ENCODE peak calls at places on chromosomes 1 and 21, in five cellular contexts. O, X, E, R and P are unnamed samples.

GRCh38 chr1:168093616-168094015 is 43.1 kb downstream of the GPR161 start:
- DNase-seq in O (no peak), X (no peak), E (no peak), R (no peak), P (no peak)

GRCh38 chr21:45836268-45836655 is 145.3 kb upstream of the COL6A1 start:
- DNase-seq in O (no peak), X (no peak), E (no peak), R (no peak), P (no peak)

GRCh38 chr1:175367039-175367758 is 174.6 kb upstream of the KIAA0040 start:
- DNase-seq in O (no peak), X (no peak), E (no peak), R (no peak), P (no peak)

GRCh38 chr21:38140192-38140905 is 116.4 kb upstream of the KCNJ15 start:
- DNase-seq in O (peak), X (no peak), E (no peak), R (no peak), P (no peak)

GRCh38 chr1:14304381-14304865 is 294.1 kb upstream of the KAZN start:
- DNase-seq in O (no peak), X (no peak), E (no peak), R (no peak), P (no peak)

GRCh38 chr1:234495231-234495990 is 16.4 kb upstream of the TARBP1 start:
- DNase-seq in O (no peak), X (no peak), E (peak), R (peak), P (peak)

GRCh38 chr1:207619833-207620572 is 24.9 kb upstream of the CR1L start:
- DNase-seq in O (no peak), X (no peak), E (no peak), R (peak), P (no peak)

GRCh38 chr1:96863449-96863848 is 141.9 kb downstream of the PTBP2 start:
- DNase-seq in O (no peak), X (no peak), E (no peak), R (no peak), P (no peak)

GRCh38 chr1:169103002-169103401 is 3.5 kb upstream of the ATP1B1 start:
- DNase-seq in O (no peak), X (no peak), E (no peak), R (no peak), P (no peak)

GRCh38 chr1:105664495-105664894 is 1392.0 kb upstream of the PRMT6 start:
- DNase-seq in O (no peak), X (no peak), E (no peak), R (no peak), P (no peak)

GRCh38 chr1:57102957-57103356 is 137.1 kb upstream of the C8B start:
- DNase-seq in O (no peak), X (no peak), E (no peak), R (no peak), P (no peak)

GRCh38 chr1:23556661-23557470 is 2.4 kb downstream of the ID3 start:
- DNase-seq in O (no peak), X (no peak), E (no peak), R (no peak), P (peak)

DNA sequence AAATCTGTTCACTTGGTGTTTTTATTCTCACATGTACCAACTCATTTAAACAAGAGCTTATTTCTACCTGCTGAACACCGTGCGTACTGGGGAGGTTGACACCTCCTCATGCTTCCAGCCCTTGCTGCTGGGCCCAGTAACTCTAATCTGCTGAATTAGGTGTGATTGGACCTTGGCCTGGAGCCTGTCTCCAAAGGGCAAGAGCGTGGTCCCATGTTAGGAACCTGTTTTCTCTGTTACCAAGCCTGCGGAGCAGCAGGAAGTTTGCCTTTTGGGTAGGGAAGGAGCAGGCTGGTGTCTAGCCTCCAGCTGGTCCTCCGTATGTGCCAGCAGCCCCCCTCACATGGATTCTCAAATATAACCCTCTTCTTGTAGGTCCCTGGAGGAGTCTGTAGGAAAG is 10.9 kb upstream of the SLC27A3 start:
- DNase-seq in O (no peak), X (no peak), E (no peak), R (no peak), P (no peak)
- H3K27ac ChIP-seq in O (peak), X (no peak), E (no peak), R (no peak), P (no peak)

GRCh38 chr21:42496120-42496838 is at the start of gene RSPH1:
- DNase-seq in O (peak), X (peak), E (peak), R (peak), P (peak)

GRCh38 chr21:42500225-42500624 is 4.2 kb upstream of the RSPH1 start:
- DNase-seq in O (no peak), X (no peak), E (no peak), R (no peak), P (no peak)

GRCh38 chr21:42499430-42500106 is 3.5 kb upstream of the RSPH1 start:
- DNase-seq in O (no peak), X (no peak), E (no peak), R (no peak), P (no peak)

GRCh38 chr21:42496839-42497202 is 797 bp upstream of the RSPH1 start:
- DNase-seq in O (no peak), X (no peak), E (no peak), R (peak), P (no peak)

DNA sequence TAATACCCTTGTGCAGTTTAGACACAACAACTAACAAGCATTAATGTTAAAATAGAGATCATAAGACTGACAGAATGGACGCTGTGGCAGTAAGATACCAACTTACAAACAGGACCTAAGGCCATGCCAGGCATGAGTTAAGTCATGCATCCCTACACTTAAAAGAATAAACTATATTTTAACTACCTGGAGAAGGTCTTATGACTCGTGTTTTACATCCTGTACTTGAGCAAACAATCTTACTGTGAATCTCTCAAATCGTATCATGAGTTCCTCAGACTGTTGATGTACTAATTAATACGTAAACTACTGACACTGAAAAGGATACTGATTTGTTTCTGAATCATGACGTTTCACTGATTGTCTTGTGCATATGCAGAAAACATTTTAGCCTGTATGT is 2.0 kb upstream of the RSPH1 start:
- DNase-seq in O (no peak), X (no peak), E (no peak), R (no peak), P (no peak)
- H3K27ac ChIP-seq in O (no peak), X (no peak), E (no peak), R (no peak), P (no peak)

GRCh38 chr1:243496173-243496553 is 240.3 kb downstream of the SDCCAG8 start:
- DNase-seq in O (no peak), X (no peak), E (no peak), R (no peak), P (no peak)
- H3K27ac ChIP-seq in O (peak), X (no peak), E (no peak), R (no peak), P (no peak)

GRCh38 chr1:206556047-206556747 is 48.9 kb downstream of the RASSF5 start:
- DNase-seq in O (no peak), X (no peak), E (no peak), R (no peak), P (no peak)

GRCh38 chr1:206554201-206554600 is 46.9 kb downstream of the RASSF5 start:
- DNase-seq in O (no peak), X (no peak), E (no peak), R (no peak), P (no peak)

GRCh38 chr1:206555473-206555935 is 48.2 kb downstream of the RASSF5 start:
- DNase-seq in O (no peak), X (no peak), E (no peak), R (peak), P (no peak)

GRCh38 chr1:206556748-206557635 is 49.7 kb downstream of the RASSF5 start:
- DNase-seq in O (peak), X (peak), E (no peak), R (peak), P (no peak)

GRCh38 chr1:206554833-206555472 is 47.6 kb downstream of the RASSF5 start:
- DNase-seq in O (no peak), X (no peak), E (no peak), R (no peak), P (no peak)
- H3K27ac ChIP-seq in O (peak), X (peak), E (no peak), R (peak), P (no peak)

GRCh38 chr1:160646711-160647328 is at the start of gene SLAMF1:
- DNase-seq in O (no peak), X (no peak), E (no peak), R (no peak), P (no peak)
- H3K27ac ChIP-seq in O (no peak), X (peak), E (no peak), R (no peak), P (no peak)

GRCh38 chr1:182198006-182198605 is 136.6 kb upstream of the ZNF648 start:
- DNase-seq in O (no peak), X (no peak), E (no peak), R (no peak), P (no peak)
- H3K27ac ChIP-seq in O (peak), X (no peak), E (no peak), R (no peak), P (no peak)

GRCh38 chr1:116331523-116331922 is 41.5 kb upstream of the ATP1A1 start:
- DNase-seq in O (no peak), X (no peak), E (no peak), R (no peak), P (no peak)
- H3K27ac ChIP-seq in O (peak), X (no peak), E (no peak), R (no peak), P (no peak)

GRCh38 chr1:41882496-41882895 is 36.2 kb downstream of the HIVEP3 start:
- DNase-seq in O (no peak), X (no peak), E (no peak), R (no peak), P (no peak)

GRCh38 chr1:41883507-41883906 is 35.2 kb downstream of the HIVEP3 start:
- DNase-seq in O (no peak), X (no peak), E (no peak), R (no peak), P (no peak)

GRCh38 chr1:41880261-41880660 is 38.5 kb downstream of the HIVEP3 start:
- DNase-seq in O (no peak), X (no peak), E (no peak), R (no peak), P (no peak)

GRCh38 chr1:41882068-41882477 is 36.6 kb downstream of the HIVEP3 start:
- DNase-seq in O (peak), X (no peak), E (no peak), R (peak), P (no peak)

DNA sequence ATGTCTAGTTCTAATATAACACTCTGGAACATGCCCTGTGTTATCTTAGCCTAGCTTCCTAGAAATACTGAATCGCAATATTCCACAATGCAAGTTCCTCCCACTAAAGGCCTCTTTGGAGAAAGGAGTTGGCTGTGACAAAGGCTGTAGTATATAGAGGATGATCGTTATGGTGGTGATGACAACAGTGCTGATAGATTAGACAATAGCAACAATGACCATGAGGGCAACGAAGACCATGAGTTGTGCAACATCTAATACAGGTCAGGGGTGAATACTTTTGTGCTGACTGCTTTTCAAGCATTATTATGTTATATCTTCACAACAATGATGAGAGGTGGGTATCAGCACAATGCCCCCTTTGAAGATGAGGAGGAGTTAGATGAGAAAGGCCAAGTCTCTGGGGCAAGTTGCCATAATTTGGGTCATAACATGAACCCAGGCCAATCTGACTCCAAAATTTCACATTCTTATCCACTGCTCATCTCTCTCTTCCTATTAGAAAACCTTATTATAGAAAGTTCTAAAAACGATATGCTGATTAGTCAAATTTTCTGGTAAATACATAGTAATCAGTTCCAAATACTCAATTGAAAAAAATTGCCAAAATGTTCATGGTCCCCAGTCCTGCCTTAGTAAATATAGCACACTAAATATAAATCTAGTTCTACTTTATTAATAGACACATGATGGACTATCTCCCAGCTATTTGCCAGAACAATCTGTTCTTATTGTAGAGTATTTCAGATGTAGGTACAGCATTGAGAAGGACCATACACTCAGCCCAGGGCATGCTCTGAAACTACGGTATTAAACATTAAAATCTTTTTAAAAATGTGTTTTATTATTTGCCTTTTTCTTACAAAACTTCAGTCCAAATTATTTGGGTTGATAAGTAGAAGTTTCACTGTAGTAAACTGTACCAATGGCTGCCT is 37.5 kb downstream of the HIVEP3 start:
- DNase-seq in O (no peak), X (no peak), E (no peak), R (no peak), P (no peak)
- H3K27ac ChIP-seq in O (peak), X (no peak), E (no peak), R (peak), P (no peak)